ENCODE peak calls at places on chromosomes 11 and 22, in four cellular contexts. N is fibroblast of lung, U is GM23248, P is mesenchymal stem cell. J is an unnamed sample. For H3K27me3, the result is how much of the 10 kb centered on the place peaks cover.

GRCh38 chr22:37263966-37264887 is 18.1 kb upstream of the CYTH4 start:
- DNase-seq in U (no peak), P (no peak), N (no peak), J (no peak)

GRCh38 chr11:31768744-31769143 is 42.4 kb downstream of the PAX6 start:
- DNase-seq in P (no peak), N (no peak), U (no peak), J (no peak)

GRCh38 chr11:10606536-10607208 is 38.2 kb upstream of the LYVE1 start:
- DNase-seq in P (peak), U (peak), N (peak), J (no peak)

GRCh38 chr11:34721646-34722045 is 100.8 kb downstream of the EHF start:
- DNase-seq in U (no peak), N (peak), P (peak), J (no peak)

GRCh38 chr11:65036931-65037330 is 4.1 kb upstream of the SAC3D1 start:
- DNase-seq in N (no peak), U (no peak), P (no peak), J (no peak)

GRCh38 chr11:128603752-128604472 is 16.6 kb upstream of the ETS1 start:
- DNase-seq in U (no peak), P (peak), N (no peak), J (no peak)

GRCh38 chr11:66467034-66467659 is 442 bp downstream of the PELI3 start:
- DNase-seq in N (no peak), P (peak), U (peak), J (no peak)

GRCh38 chr11:119169272-119169719 is 771 bp downstream of the NLRX1 start:
- DNase-seq in P (no peak), N (peak), U (peak), J (peak)

GRCh38 chr11:95939091-95939490 is 15.2 kb upstream of the MTMR2 start:
- DNase-seq in N (no peak), U (peak), P (no peak), J (no peak)

GRCh38 chr11:122235615-122236014 is 119.6 kb upstream of the BLID start:
- DNase-seq in P (peak), U (peak), N (peak), J (no peak)

GRCh38 chr11:110818032-110818687 is 105.9 kb upstream of the ARHGAP20 start:
- DNase-seq in N (peak), U (peak), P (peak), J (no peak)

GRCh38 chr11:19660076-19660475 is 52.6 kb upstream of the NAV2 start:
- DNase-seq in U (peak), P (peak), N (peak), J (no peak)

GRCh38 chr11:84091212-84091986 is 805.2 kb upstream of the CCDC90B start:
- DNase-seq in N (no peak), P (no peak), U (no peak), J (no peak)

GRCh38 chr11:16469968-16470367 is 113.6 kb upstream of the SOX6 start:
- DNase-seq in P (no peak), U (no peak), N (no peak), J (no peak)

GRCh38 chr11:86869966-86870570 is 69.7 kb downstream of the PRSS23 start:
- DNase-seq in N (peak), U (peak), P (peak), J (peak)

GRCh38 chr11:93741094-93741881 is at the start of the genes C11orf54 and TAF1D:
- DNase-seq in P (peak), U (peak), N (peak), J (peak)

GRCh38 chr11:60767388-60767811 is 10.7 kb downstream of the MS4A15 start:
- DNase-seq in U (peak), P (no peak), N (no peak), J (no peak)

GRCh38 chr11:100849914-100850235 is 162.8 kb downstream of the ARHGAP42 start:
- DNase-seq in P (no peak), U (peak), N (peak), J (no peak)

GRCh38 chr11:45805305-45806071 is 539 bp downstream of the SLC35C1 start:
- DNase-seq in P (peak), N (peak), U (peak), J (peak)

GRCh38 chr11:127890026-127890611 is 697.2 kb downstream of the ETS1 start:
- DNase-seq in N (peak), P (no peak), U (peak), J (no peak)

GRCh38 chr11:61067782-61068181 is 34.5 kb upstream of the CD5 start:
- DNase-seq in U (no peak), P (no peak), N (no peak), J (no peak)

GRCh38 chr22:18078329-18079041 is 695 bp downstream of the PEX26 start:
- DNase-seq in P (peak), N (peak), U (peak), J (no peak)

GRCh38 chr11:34029176-34029575 is 22.4 kb upstream of the CAPRIN1 start:
- DNase-seq in U (peak), N (no peak), P (no peak), J (no peak)

GRCh38 chr22:46536559-46537220 is 730 bp downstream of the CELSR1 start:
- DNase-seq in P (no peak), U (no peak), N (no peak), J (no peak)

GRCh38 chr11:95739108-95739507 is 50.5 kb downstream of the FAM76B start:
- DNase-seq in U (no peak), P (no peak), N (no peak), J (no peak)

GRCh38 chr11:76635991-76636520 is 34.5 kb downstream of the LRRC32 start:
- DNase-seq in P (no peak), N (no peak), U (no peak), J (no peak)

GRCh38 chr11:61577383-61578118 is 3.3 kb downstream of the SYT7 start:
- DNase-seq in P (no peak), N (no peak), U (peak), J (no peak)

GRCh38 chr11:30245621-30246020 is 14.8 kb downstream of the FSHB start:
- DNase-seq in U (no peak), N (no peak), P (no peak), J (no peak)

GRCh38 chr11:73969991-73970800 is 12.4 kb downstream of the UCP2 start:
- DNase-seq in P (no peak), N (no peak), U (no peak), J (no peak)

GRCh38 chr22:30457964-30458363 is 13.9 kb downstream of the SEC14L3 start:
- DNase-seq in U (peak), N (no peak), P (no peak), J (no peak)

GRCh38 chr11:12006552-12007229 is 1.7 kb downstream of the DKK3 start:
- DNase-seq in P (peak), U (no peak), N (no peak), J (no peak)

GRCh38 chr11:12005061-12005460 is 3.4 kb downstream of the DKK3 start:
- DNase-seq in P (no peak), U (no peak), N (no peak), J (no peak)

GRCh38 chr11:12007230-12007593 is 1.2 kb downstream of the DKK3 start:
- DNase-seq in P (no peak), U (no peak), N (no peak), J (no peak)

GRCh38 chr11:12003815-12004214 is 4.6 kb downstream of the DKK3 start:
- DNase-seq in U (no peak), N (no peak), P (no peak), J (no peak)

DNA sequence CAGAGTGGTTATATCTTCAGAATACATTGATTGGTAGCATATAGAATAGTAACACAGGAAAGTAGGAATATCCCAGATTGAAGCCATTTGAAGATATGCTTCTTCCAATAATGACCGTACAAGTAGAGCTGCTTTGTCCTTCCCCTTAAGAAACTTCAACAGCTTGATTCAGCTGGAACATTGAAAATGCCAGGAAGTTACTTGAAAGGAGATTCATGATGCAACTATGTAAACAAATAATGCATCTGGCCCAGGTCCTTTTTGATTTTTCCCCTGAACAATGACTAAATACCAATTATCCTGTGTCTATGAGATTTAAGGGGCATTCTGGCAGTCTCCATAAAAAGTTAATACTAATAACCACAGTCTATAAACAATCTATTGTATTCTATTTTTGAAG is 3.0 kb downstream of the DKK3 start:
- DNase-seq in N (peak), U (peak), P (peak), J (no peak)
- H3K4me3 ChIP-seq in N (peak), U (peak), P (no peak), J (no peak)

DNA sequence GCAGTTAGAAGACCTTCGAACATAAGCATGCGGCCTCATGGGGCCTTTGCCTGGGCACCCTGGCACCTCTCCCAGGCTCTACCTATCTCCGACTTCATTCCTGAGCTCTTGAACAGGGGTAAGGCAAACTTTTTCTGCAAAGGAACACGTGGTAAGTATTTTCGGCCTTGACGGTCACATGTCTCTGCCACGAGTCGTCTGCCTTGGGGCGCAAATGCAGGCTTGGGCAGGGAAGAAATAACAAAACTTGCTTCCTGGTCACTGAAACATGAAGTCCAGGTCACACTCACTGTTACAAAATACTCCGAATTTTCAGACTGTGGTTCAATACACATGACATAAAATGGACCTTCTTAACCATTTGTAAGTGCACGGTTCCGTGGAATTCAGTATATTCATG is 3.4 kb upstream of the ASCL2 start:
- DNase-seq in N (no peak), P (no peak), U (no peak), J (no peak)
- H3K27me3 ChIP-seq in N (under half), P (half or more), U (half or more), J (under half)

GRCh38 chr22:39148024-39148726 is 4.3 kb downstream of the CBX7 start:
- DNase-seq in U (no peak), N (no peak), P (no peak), J (no peak)
- H3K9ac ChIP-seq in U (no peak), N (no peak), P (no peak), J (peak)

DNA sequence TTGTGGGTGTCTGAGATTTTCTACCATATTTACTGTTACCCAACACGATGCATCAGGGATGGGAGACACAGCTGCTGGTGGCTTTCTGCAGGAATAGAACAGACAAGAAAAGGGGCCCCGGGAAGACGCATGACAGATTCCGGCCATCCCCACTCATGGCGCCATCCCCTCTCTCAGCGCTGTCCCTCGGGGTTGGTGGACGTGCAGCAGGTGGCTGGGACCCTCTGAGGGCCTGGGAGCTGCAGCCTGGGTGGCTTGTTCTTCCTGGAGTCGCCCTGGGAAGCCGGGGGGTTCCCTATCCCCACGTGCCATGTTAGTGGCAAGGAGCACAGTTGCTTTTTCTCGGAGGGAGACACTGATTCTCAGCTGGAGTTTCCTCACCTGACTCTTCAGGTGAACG is 1123.3 kb downstream of the BRD1 start:
- DNase-seq in P (no peak), U (no peak), N (no peak), J (no peak)
- H3K4me3 ChIP-seq in P (no peak), U (no peak), N (no peak), J (no peak)

GRCh38 chr11:940496-941135 is 14.9 kb downstream of the AP2A2 start:
- DNase-seq in N (no peak), U (no peak), P (no peak), J (no peak)
- H3K27me3 ChIP-seq in N (under half), U (under half), P (under half), J (under half)

GRCh38 chr22:42608481-42609361 is 6.0 kb downstream of the POLDIP3 start:
- DNase-seq in P (peak), U (peak), N (peak), J (peak)
- H3K9ac ChIP-seq in P (peak), U (peak), N (no peak), J (peak)